ENCODE peak calls at places on chromosomes 7 and 10, in nine cellular contexts. F is breast epithelium; O is stimulated activated naive B cell treated with anti-CD40 and anti-IgM and Interleukin-4, amounts not matched to agents 10 μg/mL and 1 μg/mL and 100 μg/mL, for 72 hours; P is gastrocnemius medialis; T is cardiac muscle cell; C is stimulated activated naive CD4-positive, alpha-beta T cell treated with Interleukin-2 at 50 U/mL for 16 hours; V is SIG-M5; G is aorta; N is stimulated activated CD4-positive, alpha-beta T cell treated with anti-CD3 and anti-CD28 coated beads, Interleukin-15, amount 100 ng/mL, for 1 hour. H is an unnamed sample.

GRCh38 chr7:108062250-108063014 is 59.5 kb upstream of the LAMB1 start:
- DNase-seq in F (no peak), V (no peak), C (no peak), T (peak; percentile 14), G (no peak), P (no peak), O (no peak), N (no peak), H (no peak)

GRCh38 chr7:134622303-134622995 is 24.2 kb upstream of the BPGM start:
- DNase-seq in V (no peak), P (no peak), T (no peak), N (no peak), G (no peak), O (no peak), C (no peak), F (no peak), H (no peak)

GRCh38 chr10:56823849-56824248 is 462.8 kb upstream of the ZWINT start:
- DNase-seq in F (no peak), T (no peak), O (no peak), N (no peak), C (no peak), G (no peak), V (no peak), P (no peak), H (no peak)

GRCh38 chr10:28939352-28940157 is 262.2 kb downstream of the BAMBI start:
- DNase-seq in N (no peak), O (no peak), T (peak; percentile 34), F (peak; percentile 60), C (no peak), G (peak; percentile 77), P (peak; percentile 18), V (no peak), H (peak; percentile 98)

GRCh38 chr7:135208417-135208793 is 2.9 kb downstream of the WDR91 start:
- DNase-seq in T (no peak), F (no peak), P (no peak), G (peak; percentile 64), O (no peak), N (no peak), V (no peak), C (no peak), H (no peak)

GRCh38 chr10:51074238-51075028 is at the start of gene PRKG1:
- DNase-seq in N (no peak), F (peak; percentile 66), V (no peak), P (peak; percentile 57), C (no peak), G (peak; percentile 90), O (no peak), T (peak; percentile 82), H (peak; percentile 78)

GRCh38 chr7:45072131-45073030 is 16.4 kb downstream of the NACAD start:
- DNase-seq in O (no peak), G (no peak), P (no peak), T (no peak), F (no peak), V (no peak), N (no peak), C (no peak), H (no peak)

GRCh38 chr7:151631968-151632749 is 112.5 kb upstream of the RHEB start:
- DNase-seq in C (peak; percentile 85), T (peak; percentile 92), F (peak; percentile 75), V (no peak), P (peak; percentile 66), N (peak; percentile 84), O (peak; percentile 90), G (peak; percentile 89), H (peak; percentile 77)

GRCh38 chr10:121886997-121887622 is 40.7 kb downstream of the ATE1 start:
- DNase-seq in P (peak; percentile 19), V (no peak), F (no peak), T (peak; percentile 79), G (no peak), N (no peak), C (peak; percentile 16), O (peak; percentile 3), H (peak; percentile 81)

GRCh38 chr10:33212061-33212748 is 122.3 kb downstream of the NRP1 start:
- DNase-seq in V (no peak), F (no peak), G (no peak), T (no peak), P (no peak), N (no peak), C (no peak), O (no peak), H (peak; percentile 55)

GRCh38 chr10:133324198-133324792 is 12.4 kb downstream of the CALY start:
- DNase-seq in F (no peak), V (no peak), T (peak; percentile 81), N (peak; percentile 24), P (peak; percentile 37), G (peak; percentile 51), C (peak; percentile 65), O (no peak), H (peak; percentile 42)

GRCh38 chr10:72007246-72007892 is 43.2 kb downstream of the CHST3 start:
- DNase-seq in F (no peak), P (peak; percentile 49), G (no peak), N (no peak), T (no peak), O (no peak), V (no peak), C (no peak), H (no peak)

GRCh38 chr10:7075851-7076250 is 335.0 kb downstream of the SFMBT2 start:
- DNase-seq in T (no peak), G (no peak), P (no peak), C (no peak), O (no peak), F (no peak), V (no peak), N (no peak), H (no peak)

GRCh38 chr7:157460721-157461120 is 123.9 kb downstream of the DNAJB6 start:
- DNase-seq in T (no peak), N (no peak), O (no peak), P (peak; percentile 7), F (peak; percentile 31), G (no peak), C (no peak), V (no peak), H (no peak)

GRCh38 chr7:81180573-81180972 is 261.7 kb upstream of the SEMA3C start:
- DNase-seq in G (no peak), V (no peak), N (no peak), T (no peak), F (no peak), P (no peak), C (no peak), O (no peak), H (no peak)

GRCh38 chr10:99860466-99860865 is 78.0 kb downstream of the ABCC2 start:
- DNase-seq in F (no peak), C (no peak), G (no peak), V (no peak), P (no peak), N (no peak), O (no peak), T (no peak), H (no peak)

GRCh38 chr10:50506861-50507573 is 116.7 kb downstream of the SGMS1 start:
- DNase-seq in V (no peak), N (no peak), T (no peak), O (no peak), F (no peak), P (no peak), C (no peak), G (no peak), H (no peak)

GRCh38 chr7:130207642-130208041 is at the start of gene SSMEM1:
- DNase-seq in V (no peak), F (no peak), C (no peak), O (no peak), P (no peak), N (no peak), G (no peak), T (no peak), H (peak; percentile 70)

GRCh38 chr7:18505870-18506460 is 10.4 kb downstream of the HDAC9 start:
- DNase-seq in P (peak; percentile 43), G (no peak), T (no peak), C (no peak), O (peak; percentile 15), V (no peak), N (no peak), F (no peak), H (no peak)

GRCh38 chr10:103676058-103676785 is 179.2 kb downstream of the SH3PXD2A start:
- DNase-seq in V (no peak), O (no peak), N (no peak), G (no peak), T (no peak), C (no peak), F (no peak), P (peak; percentile 71), H (peak; percentile 87)